ENCODE peak calls at places on chromosomes 11 and 22, in nine cellular contexts. B is AG04449, F is dermis microvascular lymphatic vessel endothelial cell, Y is H9, G is astrocyte of the spinal cord, O is T-helper 1 cell, W is tibial artery, H is T1000, Z is NCI-H345. P is an unnamed sample.

GRCh38 chr11:65793144-65793581 is 6.3 kb downstream of the OVOL1 start:
- DNase-seq in B (no peak), F (no peak), Y (no peak), G (no peak), O (no peak), W (no peak), H (no peak), Z (peak; percentile 57), P (peak; percentile 72)

GRCh38 chr22:39520874-39521857 is 804 bp downstream of the ATF4 start:
- DNase-seq in B (no peak), F (peak; percentile 87), Y (no peak), G (peak; percentile 85), O (peak; percentile 42), W (peak; percentile 82), H (peak; percentile 70), Z (peak; percentile 37), P (peak; percentile 30)

GRCh38 chr11:33160147-33160546 is 1.1 kb downstream of the CSTF3 start:
- DNase-seq in B (no peak), F (peak; percentile 62), Y (no peak), G (peak; percentile 65), O (no peak), W (no peak), H (no peak), Z (no peak), P (no peak)

GRCh38 chr11:108698844-108699642 is 34.2 kb downstream of the DDX10 start:
- DNase-seq in B (no peak), F (no peak), Y (no peak), G (no peak), O (no peak), W (no peak), H (no peak), Z (peak; percentile 35), P (peak; percentile 62)

GRCh38 chr22:33110562-33111163 is 52.5 kb upstream of the SYN3 start:
- DNase-seq in B (no peak), F (no peak), Y (no peak), G (no peak), O (no peak), W (no peak), H (no peak), Z (no peak), P (no peak)

GRCh38 chr11:129313588-129314288 is 61.9 kb upstream of the BARX2 start:
- DNase-seq in B (no peak), F (no peak), Y (no peak), G (peak; percentile 26), O (no peak), W (peak; percentile 27), H (no peak), Z (no peak), P (peak; percentile 12)

GRCh38 chr22:48937032-48937639 is 890.5 kb downstream of the BRD1 start:
- DNase-seq in B (no peak), F (no peak), Y (no peak), G (no peak), O (no peak), W (peak; percentile 6), H (no peak), Z (peak; percentile 33), P (no peak)

GRCh38 chr22:18000441-18001039 is 23.8 kb downstream of the MICAL3 start:
- DNase-seq in B (no peak), F (peak; percentile 32), Y (no peak), G (no peak), O (peak; percentile 27), W (no peak), H (no peak), Z (no peak), P (no peak)

GRCh38 chr11:29312817-29313216 is 704.0 kb downstream of the KCNA4 start:
- DNase-seq in B (no peak), F (no peak), Y (no peak), G (peak; percentile 49), O (no peak), W (no peak), H (no peak), Z (no peak), P (no peak)

GRCh38 chr11:18522388-18522787 is 4.4 kb downstream of the TSG101 start:
- DNase-seq in B (no peak), F (no peak), Y (no peak), G (no peak), O (no peak), W (no peak), H (no peak), Z (no peak), P (no peak)

GRCh38 chr11:73001615-73002014 is 140.5 kb downstream of the FCHSD2 start:
- DNase-seq in B (no peak), F (peak; percentile 76), Y (no peak), G (no peak), O (no peak), W (no peak), H (no peak), Z (peak; percentile 80), P (no peak)

GRCh38 chr22:26828311-26828710 is 170.9 kb downstream of the MIAT start:
- DNase-seq in B (no peak), F (no peak), Y (no peak), G (no peak), O (no peak), W (no peak), H (no peak), Z (no peak), P (no peak)

GRCh38 chr11:47998733-47999359 is 18.5 kb downstream of the PTPRJ start:
- DNase-seq in B (no peak), F (no peak), Y (no peak), G (no peak), O (no peak), W (no peak), H (no peak), Z (no peak), P (no peak)

GRCh38 chr22:41996826-41997225 is 1.8 kb upstream of the WBP2NL start:
- DNase-seq in B (no peak), F (no peak), Y (no peak), G (no peak), O (no peak), W (no peak), H (no peak), Z (no peak), P (no peak)

GRCh38 chr11:64348611-64349387 is 8.8 kb downstream of the CCDC88B start:
- DNase-seq in B (no peak), F (no peak), Y (no peak), G (no peak), O (no peak), W (no peak), H (no peak), Z (no peak), P (no peak)

GRCh38 chr22:42417645-42418303 is 14.4 kb downstream of the NFAM1 start:
- DNase-seq in B (no peak), F (no peak), Y (no peak), G (no peak), O (no peak), W (no peak), H (no peak), Z (no peak), P (no peak)

GRCh38 chr11:32215157-32215556 is 124.3 kb downstream of the RCN1 start:
- DNase-seq in B (no peak), F (no peak), Y (no peak), G (no peak), O (no peak), W (no peak), H (no peak), Z (no peak), P (no peak)

GRCh38 chr11:106133529-106133928 is 56.1 kb downstream of the AASDHPPT start:
- DNase-seq in B (no peak), F (no peak), Y (no peak), G (no peak), O (no peak), W (no peak), H (no peak), Z (no peak), P (no peak)

GRCh38 chr22:38262051-38262795 is 10.6 kb downstream of the TMEM184B start:
- DNase-seq in B (no peak), F (peak; percentile 44), Y (peak; percentile 77), G (no peak), O (no peak), W (no peak), H (no peak), Z (no peak), P (no peak)